ENCODE peak calls at places on chromosomes 3 and 15, in seven cellular contexts. H is GM23338, S is SK-N-SH, C is A549, G is HCT116, X is Panc1, R is K562. M is an unnamed sample.

GRCh38 chr3:17795733-17796132 is 53.3 kb upstream of the TBC1D5 start:
- DNase-seq in S (no peak), G (no peak), H (no peak), R (no peak), X (no peak), C (no peak), M (no peak)

GRCh38 chr3:154852515-154852914 is 227.6 kb upstream of the MME start:
- DNase-seq in G (no peak), X (no peak), H (no peak), R (no peak), S (no peak), C (peak; percentile 4), M (no peak)

GRCh38 chr3:194707176-194707575 is 21.5 kb downstream of the FAM43A start:
- DNase-seq in R (no peak), S (no peak), H (no peak), X (no peak), G (no peak), C (no peak), M (no peak)

GRCh38 chr15:26555898-26556297 is 217.0 kb downstream of the GABRB3 start:
- DNase-seq in X (no peak), S (no peak), C (no peak), R (no peak), G (no peak), H (no peak), M (no peak)

GRCh38 chr3:155944081-155944480 is 73.6 kb downstream of the GMPS start:
- DNase-seq in X (no peak), H (no peak), C (no peak), R (no peak), G (no peak), S (no peak), M (no peak)

GRCh38 chr3:188421151-188421821 is 267.3 kb downstream of the LPP start:
- DNase-seq in S (no peak), X (no peak), C (peak; percentile 19), R (no peak), G (no peak), H (no peak), M (no peak)

GRCh38 chr15:38461089-38461833 is 7.3 kb downstream of the FAM98B start:
- DNase-seq in X (no peak), G (no peak), R (no peak), H (no peak), C (no peak), S (no peak), M (no peak)

GRCh38 chr15:31344824-31345605 is 18.4 kb downstream of the KLF13 start:
- DNase-seq in R (no peak), H (no peak), X (no peak), C (no peak), S (peak; percentile 50), G (no peak), M (no peak)

GRCh38 chr15:25883860-25884259 is 20.7 kb upstream of the ATP10A start:
- DNase-seq in C (peak; percentile 90), R (no peak), H (no peak), S (no peak), X (peak; percentile 73), G (no peak), M (no peak)

GRCh38 chr3:197427013-197427412 is 128.6 kb upstream of the DLG1 start:
- DNase-seq in C (no peak), X (no peak), H (no peak), S (peak; percentile 74), R (no peak), G (no peak), M (no peak)

GRCh38 chr3:24522155-24522579 is 27.5 kb upstream of the THRB start:
- DNase-seq in S (no peak), X (no peak), H (peak; percentile 50), R (no peak), C (no peak), G (no peak), M (no peak)
- TF ChIP-seq REST in S (no peak), X (no peak), H (no peak), R (no peak), C (no peak), G (no peak), M (no peak)

GRCh38 chr3:53845103-53845880 is 927 bp downstream of the CHDH start:
- DNase-seq in X (no peak), S (no peak), C (peak; percentile 62), R (peak; percentile 31), H (peak; percentile 92), G (peak; percentile 49), M (no peak)

GRCh38 chr3:53843195-53844177 is 2.7 kb downstream of the CHDH start:
- DNase-seq in S (no peak), X (no peak), H (no peak), C (no peak), G (no peak), R (no peak), M (no peak)

GRCh38 chr3:53844262-53845102 is 1.7 kb downstream of the CHDH start:
- DNase-seq in G (no peak), H (no peak), X (no peak), S (no peak), C (no peak), R (no peak), M (no peak)

GRCh38 chr3:53841296-53841695 is 4.9 kb downstream of the CHDH start:
- DNase-seq in H (no peak), X (no peak), S (no peak), R (no peak), C (no peak), G (no peak), M (no peak)

DNA sequence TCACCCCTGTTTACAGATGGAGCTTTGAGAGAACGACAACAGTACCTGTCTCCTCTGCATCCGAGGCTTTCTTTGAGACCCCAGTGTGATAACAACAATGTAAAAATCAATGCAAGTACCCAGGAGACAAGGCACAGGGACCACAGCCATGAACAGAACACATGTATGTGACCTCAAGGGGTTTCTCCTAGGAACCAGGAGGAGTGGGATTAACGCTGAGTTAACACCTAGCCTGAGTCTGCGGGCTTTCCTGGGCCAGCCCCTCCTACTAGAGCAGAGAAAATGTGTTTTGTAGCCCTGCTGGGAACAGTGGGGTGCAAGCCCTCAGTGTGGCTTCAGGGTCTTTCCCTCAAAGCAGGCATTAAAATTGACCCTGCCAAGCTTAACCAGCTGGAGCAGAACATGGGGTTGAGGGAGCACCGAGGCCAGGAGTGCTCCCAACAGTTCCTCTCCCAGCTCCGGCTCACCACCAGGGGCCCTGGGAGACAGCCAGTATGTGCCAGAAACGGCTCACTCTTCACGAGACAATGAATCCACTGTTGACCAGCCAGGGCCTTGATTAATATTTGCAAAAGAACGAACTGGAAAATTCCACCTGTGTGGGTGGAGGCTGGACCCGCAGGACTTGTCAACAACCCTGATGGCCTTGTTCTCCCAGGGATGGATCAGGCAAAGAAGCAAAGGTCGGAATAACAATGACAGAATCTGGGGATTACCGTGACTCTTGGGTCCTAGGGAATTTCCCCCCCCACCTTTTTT is 3.6 kb downstream of the CHDH start:
- DNase-seq in C (peak; percentile 48), G (peak; percentile 57), R (no peak), S (no peak), H (peak; percentile 43), X (peak; percentile 46), M (no peak)
- TF ChIP-seq CTCF in C (no peak), G (peak; percentile 35), R (no peak), S (no peak), H (no peak), X (peak; percentile 42), M (no peak)

GRCh38 chr3:54888162-54888561 is 39.7 kb downstream of the LRTM1 start:
- DNase-seq in R (no peak), G (no peak), X (no peak), S (no peak), H (no peak), C (no peak), M (no peak)
- H3K27ac ChIP-seq in R (no peak overlapping the region), G (no peak overlapping the region), X (no peak overlapping the region), S (no peak overlapping the region), H (no peak overlapping the region), C (no peak overlapping the region), M (no peak overlapping the region)

DNA sequence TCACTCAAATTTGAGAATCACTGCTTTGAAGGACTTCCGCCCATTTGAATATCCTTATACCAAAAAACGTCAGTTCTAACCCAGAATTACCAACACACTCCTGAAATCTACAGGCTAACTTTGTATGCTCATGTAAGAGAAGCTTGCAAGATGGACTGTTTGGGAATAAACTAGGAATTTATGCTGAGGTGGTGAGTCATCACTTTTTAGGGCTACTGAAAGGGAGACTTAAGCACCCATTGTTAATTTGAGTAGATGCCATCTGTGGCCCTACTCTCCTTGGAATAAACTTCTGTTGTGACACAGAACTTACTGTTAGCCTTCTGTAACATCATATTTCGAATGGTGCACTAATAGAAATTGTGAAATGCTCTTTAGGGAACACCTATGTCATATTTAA is 74.6 kb downstream of the FGF12 start:
- DNase-seq in X (no peak), S (no peak), R (no peak), G (no peak), C (no peak), H (peak; percentile 23), M (no peak)
- TF ChIP-seq REST in X (no peak), S (no peak), R (no peak), G (no peak), C (no peak), H (no peak), M (no peak)

GRCh38 chr15:60584355-60585023 is 105.5 kb upstream of the ICE2 start:
- DNase-seq in X (no peak), H (no peak), G (no peak), S (no peak), C (no peak), R (no peak), M (no peak)

GRCh38 chr15:60585743-60586708 is 107.1 kb upstream of the ICE2 start:
- DNase-seq in C (peak; percentile 75), H (peak; percentile 91), R (peak; percentile 73), S (peak; percentile 66), G (peak; percentile 57), X (peak; percentile 58), M (peak; percentile 49)

GRCh38 chr15:60582370-60583036 is 103.6 kb upstream of the ICE2 start:
- DNase-seq in S (no peak), X (no peak), R (no peak), H (no peak), C (no peak), G (no peak), M (no peak)

GRCh38 chr15:60583194-60583593 is 104.3 kb upstream of the ICE2 start:
- DNase-seq in G (no peak), X (no peak), S (no peak), R (no peak), C (no peak), H (no peak), M (no peak)

DNA sequence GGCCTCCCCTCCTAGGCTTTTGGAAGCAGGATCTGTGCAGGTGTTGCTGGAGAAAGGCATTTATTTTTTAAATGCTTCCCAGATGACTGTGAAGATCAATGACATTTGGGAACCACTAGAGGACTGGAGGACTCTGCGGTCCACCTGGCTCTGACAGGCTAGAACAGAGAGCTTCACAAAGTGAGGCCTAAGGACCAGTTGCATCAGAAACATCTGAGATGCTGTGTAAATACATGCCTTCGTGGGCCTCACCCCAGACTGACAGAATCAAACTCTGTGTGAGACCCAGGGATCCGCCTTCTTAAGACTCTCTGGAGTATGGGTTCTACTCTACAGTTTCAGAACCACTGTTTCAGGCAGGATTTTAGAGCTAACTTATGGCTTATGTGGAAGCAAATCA is 105.0 kb upstream of the ICE2 start:
- DNase-seq in X (no peak), C (peak; percentile 13), S (no peak), G (no peak), H (peak; percentile 64), R (no peak), M (no peak)
- TF ChIP-seq CTCF in X (no peak), C (no peak), S (no peak), G (no peak), H (peak; percentile 22), R (no peak), M (no peak)

M was measured in HL-60.